ENCODE peak calls at places on chromosomes 6 and 20, in nine cellular contexts. K, D, L, T, B, A, X, Z and N are unnamed samples.
A peak's percentile ranks its signal among the peaks of the same experiment; 100 is the strongest.

GRCh38 chr6:158621694-158622544 is 22.6 kb downstream of the DYNLT1 start:
- DNase-seq in L (no peak), B (no peak), K (no peak), A (no peak), X (no peak), Z (no peak), T (no peak), D (no peak), N (no peak)

GRCh38 chr6:56370127-56370540 is 122.8 kb upstream of the COL21A1 start:
- DNase-seq in Z (peak; percentile 44), L (no peak), K (peak; percentile 51), B (peak; percentile 60), A (peak; percentile 64), D (no peak), X (peak; percentile 88), T (peak; percentile 30), N (no peak)

GRCh38 chr6:20360471-20361119 is 41.1 kb upstream of the E2F3 start:
- DNase-seq in D (no peak), L (no peak), B (no peak), A (no peak), T (no peak), Z (no peak), X (no peak), K (no peak), N (no peak)

GRCh38 chr20:53852691-53853450 is 217.5 kb downstream of the BCAS1 start:
- DNase-seq in T (no peak), A (no peak), K (no peak), D (no peak), B (no peak), Z (no peak), L (no peak), X (no peak), N (no peak)

GRCh38 chr6:142846883-142847287 is 98.1 kb downstream of the HIVEP2 start:
- DNase-seq in T (no peak), A (peak; percentile 39), D (no peak), X (peak; percentile 92), Z (peak; percentile 95), B (no peak), L (peak; percentile 81), K (no peak), N (no peak)

GRCh38 chr20:44702776-44703175 is 12.4 kb upstream of the CCN5 start:
- DNase-seq in K (peak; percentile 73), Z (peak; percentile 83), X (no peak), T (peak; percentile 29), A (no peak), B (no peak), L (peak; percentile 81), D (no peak), N (no peak)

GRCh38 chr6:118525913-118526490 is 22.1 kb upstream of the PLN start:
- DNase-seq in Z (no peak), L (no peak), K (no peak), D (no peak), A (no peak), T (no peak), B (no peak), X (no peak), N (no peak)

GRCh38 chr6:80425089-80425823 is 318.8 kb downstream of the BCKDHB start:
- DNase-seq in K (no peak), L (peak; percentile 99), B (no peak), X (peak; percentile 18), D (no peak), Z (peak; percentile 72), T (no peak), A (no peak), N (no peak)

GRCh38 chr6:117354671-117355070 is 71.1 kb downstream of the ROS1 start:
- DNase-seq in X (no peak), A (no peak), T (no peak), K (no peak), L (no peak), D (no peak), Z (no peak), B (no peak), N (no peak)

GRCh38 chr6:34583861-34584604 is 27.9 kb upstream of the SPDEF start:
- DNase-seq in D (no peak), Z (no peak), L (no peak), K (no peak), B (no peak), X (no peak), T (no peak), A (no peak), N (peak; percentile 44)

GRCh38 chr6:21996425-21997207 is 300.2 kb downstream of the PRL start:
- DNase-seq in L (no peak), X (peak; percentile 15), D (no peak), A (no peak), B (no peak), T (no peak), Z (no peak), K (no peak), N (no peak)

GRCh38 chr20:7657569-7657968 is 282.7 kb downstream of the HAO1 start:
- DNase-seq in Z (no peak), L (no peak), A (no peak), K (no peak), T (no peak), X (peak; percentile 70), D (no peak), B (no peak), N (no peak)

GRCh38 chr20:35368616-35369423 is 43.0 kb downstream of the UQCC1 start:
- DNase-seq in Z (no peak), B (no peak), X (no peak), L (no peak), D (no peak), A (no peak), K (no peak), T (peak; percentile 2), N (no peak)

GRCh38 chr6:15073344-15073789 is 172.5 kb upstream of the JARID2 start:
- DNase-seq in Z (peak; percentile 4), A (no peak), X (peak; percentile 87), L (no peak), D (peak; percentile 6), T (no peak), K (no peak), B (no peak), N (no peak)

GRCh38 chr6:111837641-111838500 is 35.4 kb downstream of the FYN start:
- DNase-seq in X (no peak), K (no peak), L (no peak), D (peak; percentile 81), Z (no peak), B (no peak), A (no peak), T (no peak), N (no peak)

GRCh38 chr6:106069478-106069877 is 16.7 kb upstream of the PRDM1 start:
- DNase-seq in D (no peak), X (peak; percentile 67), A (peak; percentile 34), L (no peak), B (no peak), Z (peak; percentile 74), T (no peak), K (no peak), N (no peak)

GRCh38 chr20:52035977-52036376 is 155.6 kb downstream of the ZFP64 start:
- DNase-seq in Z (no peak), T (no peak), L (no peak), B (no peak), D (no peak), A (no peak), K (no peak), X (peak; percentile 25), N (no peak)

GRCh38 chr6:111176038-111176762 is 88.9 kb downstream of the SLC16A10 start:
- DNase-seq in D (no peak), B (no peak), Z (no peak), T (no peak), X (no peak), K (no peak), L (no peak), A (no peak), N (no peak)

GRCh38 chr6:15623282-15624116 is 39.3 kb downstream of the DTNBP1 start:
- DNase-seq in D (no peak), L (no peak), Z (no peak), B (no peak), K (no peak), T (no peak), X (peak; percentile 28), A (no peak), N (no peak)

GRCh38 chr20:4233520-4233919 is 218.2 kb upstream of the RNF24 start:
- DNase-seq in T (no peak), Z (no peak), D (peak; percentile 13), K (no peak), L (no peak), B (no peak), A (no peak), X (no peak), N (no peak)
- TF ChIP-seq CTCF in T (no peak), Z (peak; percentile 36), D (no peak), K (no peak), L (no peak), B (no peak), A (no peak), X (no peak), N (peak; percentile 10)

GRCh38 chr6:134741193-134741521 is 208.7 kb downstream of the ALDH8A1 start:
- DNase-seq in T (peak; percentile 45), A (no peak), B (peak; percentile 7), Z (no peak), X (no peak), D (no peak), K (no peak), L (no peak), N (no peak)
- TF ChIP-seq CTCF in T (peak; percentile 42), A (no peak), B (no peak), Z (peak; percentile 38), X (no peak), D (no peak), K (peak; percentile 24), L (no peak), N (peak; percentile 14)

GRCh38 chr6:1552296-1552761 is 57.4 kb upstream of the FOXC1 start:
- DNase-seq in B (no peak), K (no peak), T (no peak), L (no peak), X (peak; percentile 40), D (no peak), A (peak; percentile 19), Z (peak; percentile 13), N (no peak)
- TF ChIP-seq CTCF in B (peak; percentile 13), K (peak; percentile 12), T (no peak), L (peak; percentile 48), X (peak; percentile 41), D (peak; percentile 28), A (peak; percentile 16), Z (peak; percentile 60), N (peak; percentile 68)

GRCh38 chr6:41147917-41148316 is 6.2 kb downstream of the TREML1 start:
- DNase-seq in X (no peak), B (no peak), T (no peak), Z (no peak), D (no peak), L (no peak), K (no peak), A (no peak), N (no peak)
- TF ChIP-seq CTCF in X (no peak), B (no peak), T (no peak), Z (no peak), D (no peak), L (no peak), K (no peak), A (no peak), N (no peak)